ENCODE peak calls at places on chromosomes 16 and 17, in ten cellular contexts. L is spleen, B is cardiac muscle cell, S is upper lobe of right lung, J is astrocyte of the cerebellum, W is AG10803, X is uterus, O is endothelial cell of umbilical vein, F is fibroblast of the aortic adventitia, Y is body of pancreas. E is an unnamed sample.

GRCh38 chr17:6558932-6559752 is 2.8 kb upstream of the PITPNM3 start:
- DNase-seq in W (no peak), X (no peak), B (peak; percentile 55), Y (no peak), S (peak; percentile 40), F (no peak), L (peak; percentile 75), J (no peak), O (peak; percentile 10), E (no peak)

GRCh38 chr17:21530311-21530710 is 154.2 kb downstream of the KCNJ12 start:
- DNase-seq in W (no peak), Y (no peak), F (peak; percentile 15), S (no peak), J (no peak), L (no peak), X (no peak), B (no peak), O (no peak), E (no peak)

GRCh38 chr17:48575673-48576478 is 2.3 kb downstream of the HOXB4 start:
- DNase-seq in S (no peak), X (no peak), W (peak; percentile 55), F (peak; percentile 70), Y (no peak), O (peak; percentile 65), J (no peak), B (no peak), L (no peak), E (no peak)

GRCh38 chr17:7632492-7632894 is 2.6 kb downstream of the SHBG start:
- DNase-seq in F (peak; percentile 73), Y (peak; percentile 36), W (peak; percentile 61), L (no peak), B (peak; percentile 72), O (peak; percentile 24), X (no peak), S (no peak), J (no peak), E (no peak)

GRCh38 chr16:2299915-2300192 is 31.9 kb upstream of the RNPS1 start:
- DNase-seq in S (no peak), W (no peak), X (no peak), J (no peak), O (no peak), F (no peak), L (no peak), B (no peak), Y (no peak), E (no peak)

GRCh38 chr17:79905832-79906231 is 66.6 kb upstream of the CBX4 start:
- DNase-seq in O (no peak), Y (no peak), X (no peak), L (no peak), J (no peak), B (no peak), F (no peak), W (no peak), S (no peak), E (no peak)

GRCh38 chr17:41530062-41531048 is 2.2 kb upstream of the KRT19 start:
- DNase-seq in W (peak; percentile 67), X (peak; percentile 90), Y (no peak), F (peak; percentile 97), B (peak; percentile 91), S (no peak), J (peak; percentile 32), O (peak; percentile 90), L (no peak), E (peak; percentile 49)

GRCh38 chr17:17789410-17789809 is 47.4 kb downstream of the SREBF1 start:
- DNase-seq in X (no peak), F (no peak), L (no peak), S (no peak), W (no peak), J (no peak), B (no peak), O (no peak), Y (no peak), E (no peak)

DNA sequence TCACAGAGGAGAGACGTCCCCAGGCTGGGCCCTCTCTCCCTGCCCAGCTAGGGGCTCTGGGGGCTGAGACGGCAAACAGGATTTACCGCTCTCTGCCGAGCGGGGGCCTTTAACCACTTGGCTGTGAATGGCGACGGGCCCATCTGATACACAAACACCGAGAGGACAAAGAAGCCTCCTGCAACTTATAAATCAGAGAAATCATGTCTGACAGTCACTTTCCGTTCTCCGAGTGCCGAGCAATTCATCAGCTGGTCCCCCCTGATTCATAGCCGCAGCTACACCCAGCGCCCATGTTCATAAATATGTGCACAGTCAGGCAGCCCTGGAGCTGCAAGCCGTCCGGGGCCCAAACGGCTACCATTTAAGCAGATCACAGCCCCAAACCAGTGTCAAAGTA is 154.4 kb downstream of the C16orf78 start:
- DNase-seq in Y (no peak), W (no peak), L (no peak), B (peak; percentile 49), J (no peak), X (peak; percentile 38), S (no peak), F (peak; percentile 49), O (peak; percentile 40), E (no peak)
- H3K4me3 ChIP-seq in Y (no peak overlapping the region), W (peak overlapping the region; percentile 12), L (peak overlapping the region; percentile 13), B (no peak overlapping the region), J (peak overlapping the region; percentile 29), X (peak overlapping the region; percentile 14), S (peak overlapping the region; percentile 35), F (peak overlapping the region; percentile 47), O (peak overlapping the region; percentile 6), E (no peak overlapping the region)

DNA sequence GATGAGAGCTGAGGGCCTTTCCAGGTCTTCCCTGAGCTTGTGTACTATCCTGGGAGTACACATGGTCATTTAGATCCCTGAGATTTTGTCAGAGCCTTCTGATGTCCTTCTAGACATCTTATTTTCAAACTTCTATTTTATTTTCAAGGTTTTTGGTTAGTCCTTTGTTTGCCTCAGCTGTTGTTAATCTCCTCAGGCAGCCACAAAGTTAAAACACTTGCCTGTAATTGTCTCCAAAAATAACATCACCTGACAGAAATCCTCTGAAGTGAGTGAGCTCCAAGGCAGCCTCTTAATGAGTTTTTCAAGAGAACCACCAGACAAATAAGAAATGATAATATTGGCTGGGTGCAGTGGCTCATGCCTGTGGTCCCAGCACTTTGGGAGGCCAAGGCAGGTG is 43.8 kb upstream of the CPHXL start:
- DNase-seq in J (no peak), F (no peak), W (no peak), S (no peak), Y (no peak), X (no peak), L (no peak), B (no peak), O (no peak), E (no peak)
- TF ChIP-seq CTCF in J (no peak), F (no peak), W (no peak), S (no peak), Y (no peak), X (no peak), L (no peak), B (no peak), O (no peak), E (no peak)

GRCh38 chr17:72117470-72117747 is 3.4 kb upstream of the SOX9 start:
- DNase-seq in X (no peak), J (no peak), F (no peak), W (no peak), S (no peak), B (no peak), O (no peak), L (no peak), Y (no peak), E (no peak)

GRCh38 chr17:72117748-72118587 is 2.9 kb upstream of the SOX9 start:
- DNase-seq in F (no peak), S (no peak), W (no peak), O (no peak), B (no peak), J (no peak), X (no peak), L (no peak), Y (peak; percentile 37), E (no peak)

GRCh38 chr17:72116692-72117469 is 3.9 kb upstream of the SOX9 start:
- DNase-seq in F (no peak), Y (peak; percentile 25), S (no peak), L (no peak), J (no peak), B (peak; percentile 47), W (no peak), O (no peak), X (no peak), E (no peak)

GRCh38 chr17:72113751-72114150 is 7.1 kb upstream of the SOX9 start:
- DNase-seq in O (no peak), S (no peak), L (no peak), W (no peak), F (no peak), B (no peak), J (no peak), X (no peak), Y (no peak), E (no peak)

DNA sequence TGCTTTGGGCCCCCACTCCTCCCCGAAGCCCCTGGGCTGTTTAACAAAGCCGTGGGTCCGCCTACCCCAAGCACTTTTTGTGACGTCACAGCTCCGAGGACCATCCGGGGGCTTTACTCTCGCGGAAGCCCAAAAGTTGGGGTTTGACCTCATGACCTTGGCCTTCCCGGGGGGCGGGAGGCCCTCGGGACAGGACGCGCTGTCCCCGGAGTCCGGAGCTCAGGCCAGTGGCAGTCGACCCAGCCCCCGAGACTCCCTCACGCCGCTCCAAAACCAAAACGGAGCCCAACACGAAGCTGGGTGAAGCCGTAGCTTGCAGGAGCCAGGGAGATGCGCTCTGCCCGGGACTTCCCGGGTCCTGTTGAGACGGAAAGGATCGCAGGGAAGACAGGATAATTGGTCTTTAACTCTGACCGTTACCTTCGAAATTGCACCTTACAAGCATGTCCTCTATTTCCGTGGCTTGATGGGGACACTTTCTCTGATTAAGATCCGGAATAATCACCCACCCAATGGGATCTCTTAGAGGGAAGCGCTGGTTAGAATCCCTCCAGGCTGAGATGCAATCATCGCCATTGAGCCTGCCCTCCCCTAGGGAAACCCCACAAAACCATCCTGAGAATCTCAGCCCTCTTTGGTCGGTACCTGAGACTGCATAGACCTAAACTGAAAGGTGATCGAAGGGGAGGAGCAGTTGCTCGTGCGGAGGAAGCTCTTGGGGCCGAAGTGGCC is 4.9 kb upstream of the SOX9 start:
- DNase-seq in S (no peak), F (no peak), W (no peak), O (no peak), L (no peak), Y (no peak), B (no peak), J (no peak), X (no peak), E (no peak)
- H3K4me3 ChIP-seq in S (no peak overlapping the region), F (no peak overlapping the region), W (no peak overlapping the region), O (no peak overlapping the region), L (no peak overlapping the region), Y (no peak overlapping the region), B (peak overlapping the region; percentile 22), J (peak overlapping the region; percentile 47), X (no peak overlapping the region), E (no peak overlapping the region)

GRCh38 chr16:48110982-48111381 is 44.8 kb downstream of the ABCC12 start:
- DNase-seq in F (no peak), J (no peak), L (no peak), X (no peak), S (no peak), O (no peak), W (no peak), B (no peak), Y (no peak), E (no peak)

GRCh38 chr16:48112603-48113400 is 43.0 kb downstream of the ABCC12 start:
- DNase-seq in Y (no peak), J (no peak), L (no peak), S (no peak), O (no peak), X (no peak), W (no peak), F (no peak), B (peak; percentile 18), E (no peak)

GRCh38 chr16:48115299-48115698 is 40.5 kb downstream of the ABCC12 start:
- DNase-seq in W (no peak), X (no peak), B (no peak), J (no peak), S (no peak), F (no peak), L (no peak), Y (no peak), O (no peak), E (no peak)

GRCh38 chr16:48114410-48114809 is 41.4 kb downstream of the ABCC12 start:
- DNase-seq in B (no peak), F (no peak), S (no peak), O (no peak), Y (no peak), W (no peak), X (no peak), L (no peak), J (no peak), E (no peak)

DNA sequence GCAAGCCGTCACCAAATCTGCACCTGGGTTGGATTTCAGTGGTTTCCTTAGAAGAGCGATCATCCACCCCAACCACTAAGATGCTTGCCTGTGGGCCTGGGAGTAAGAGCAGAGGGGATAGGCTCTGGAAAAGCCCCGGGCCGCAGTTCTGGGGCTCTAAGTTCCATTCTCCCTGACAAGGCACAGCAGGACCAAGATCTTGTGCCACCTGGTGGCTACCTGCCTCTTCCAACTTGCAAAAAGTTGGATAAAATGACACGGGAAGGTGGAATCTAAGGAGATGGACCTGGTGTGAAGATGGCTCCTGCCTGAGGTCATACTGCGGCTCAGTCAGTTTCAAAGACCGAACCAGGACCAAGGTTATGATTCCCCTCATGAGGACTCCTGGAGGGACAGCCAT is 42.3 kb downstream of the ABCC12 start:
- DNase-seq in J (no peak), X (no peak), Y (no peak), L (no peak), S (no peak), F (no peak), W (no peak), O (no peak), B (no peak), E (no peak)
- TF ChIP-seq CTCF in J (peak; percentile 22), X (no peak), Y (no peak), L (no peak), S (no peak), F (no peak), W (no peak), O (no peak), B (no peak), E (peak; percentile 7)

E was measured in HFF-Myc.